ENCODE peak calls at places on chromosomes 7 and 10, in eight cellular contexts. H, U, C, L, G, X, I and S are unnamed samples.

GRCh38 chr10:3471927-3472704 is 299.5 kb upstream of the PITRM1 start:
- DNase-seq in G (peak), H (no peak), X (no peak), C (no peak), L (no peak), U (no peak), I (peak), S (no peak)

GRCh38 chr7:159034988-159035387 is 109.7 kb downstream of the VIPR2 start:
- DNase-seq in H (no peak), C (no peak), I (no peak), G (no peak), X (peak), U (no peak), L (no peak), S (peak)

GRCh38 chr7:94417921-94418320 is 23.2 kb downstream of the COL1A2 start:
- DNase-seq in I (no peak), H (no peak), L (no peak), C (no peak), X (no peak), U (no peak), G (no peak), S (no peak)

GRCh38 chr10:3866347-3866746 is 81.3 kb upstream of the KLF6 start:
- DNase-seq in X (no peak), I (no peak), H (no peak), G (no peak), L (no peak), C (no peak), U (no peak), S (no peak)

GRCh38 chr10:30835146-30835545 is 196.5 kb downstream of the ZNF438 start:
- DNase-seq in X (no peak), C (no peak), H (no peak), L (no peak), I (no peak), U (no peak), G (no peak), S (no peak)

GRCh38 chr7:84647797-84648762 is 453.5 kb upstream of the SEMA3A start:
- DNase-seq in L (no peak), U (no peak), G (no peak), C (no peak), H (peak), I (no peak), X (no peak), S (no peak)

GRCh38 chr10:130726996-130727725 is 584.4 kb downstream of the TCERG1L start:
- DNase-seq in C (no peak), X (no peak), L (no peak), U (peak), I (no peak), G (no peak), H (no peak), S (no peak)

GRCh38 chr10:131043039-131043691 is 268.4 kb downstream of the TCERG1L start:
- DNase-seq in L (no peak), H (no peak), G (no peak), C (no peak), X (no peak), I (no peak), U (no peak), S (no peak)

GRCh38 chr7:40680657-40681056 is 545.9 kb downstream of the SUGCT start:
- DNase-seq in C (no peak), L (peak), H (no peak), G (peak), X (no peak), I (no peak), U (no peak), S (no peak)

GRCh38 chr7:43905209-43905946 is 1.0 kb downstream of the URGCP start:
- DNase-seq in C (peak), H (no peak), I (peak), L (no peak), X (peak), U (no peak), G (peak), S (peak)

GRCh38 chr7:73899731-73900142 is 38.8 kb downstream of the TMEM270 start:
- DNase-seq in I (peak), L (no peak), G (no peak), H (peak), X (no peak), U (no peak), C (peak), S (peak)

GRCh38 chr7:69691734-69692133 is 93.5 kb downstream of the AUTS2 start:
- DNase-seq in H (no peak), G (no peak), I (no peak), U (no peak), L (no peak), C (no peak), X (no peak), S (no peak)

GRCh38 chr7:131692131-131692960 is 135.9 kb upstream of the PODXL start:
- DNase-seq in U (peak), G (peak), C (peak), H (peak), L (peak), X (peak), I (peak), S (peak)

GRCh38 chr7:55550010-55550409 is 22.3 kb downstream of the VOPP1 start:
- DNase-seq in U (no peak), H (no peak), L (no peak), C (peak), X (no peak), I (peak), G (peak), S (no peak)
- TF ChIP-seq CTCF in U (peak), H (no peak), L (no peak), C (peak), X (peak), I (peak), G (peak), S (no peak)

GRCh38 chr10:20853276-20853675 is 43.8 kb downstream of the NEBL start:
- DNase-seq in I (no peak), U (no peak), H (no peak), L (no peak), X (no peak), C (no peak), G (no peak), S (no peak)

GRCh38 chr10:20856484-20856883 is 40.6 kb downstream of the NEBL start:
- DNase-seq in I (no peak), L (no peak), G (no peak), H (no peak), U (no peak), C (no peak), X (no peak), S (no peak)

GRCh38 chr10:20863008-20863407 is 34.1 kb downstream of the NEBL start:
- DNase-seq in C (no peak), I (no peak), L (no peak), G (no peak), X (no peak), U (no peak), H (no peak), S (no peak)

GRCh38 chr10:20855398-20856038 is 41.6 kb downstream of the NEBL start:
- DNase-seq in I (no peak), H (peak), X (no peak), G (no peak), U (no peak), C (no peak), L (no peak), S (no peak)

DNA sequence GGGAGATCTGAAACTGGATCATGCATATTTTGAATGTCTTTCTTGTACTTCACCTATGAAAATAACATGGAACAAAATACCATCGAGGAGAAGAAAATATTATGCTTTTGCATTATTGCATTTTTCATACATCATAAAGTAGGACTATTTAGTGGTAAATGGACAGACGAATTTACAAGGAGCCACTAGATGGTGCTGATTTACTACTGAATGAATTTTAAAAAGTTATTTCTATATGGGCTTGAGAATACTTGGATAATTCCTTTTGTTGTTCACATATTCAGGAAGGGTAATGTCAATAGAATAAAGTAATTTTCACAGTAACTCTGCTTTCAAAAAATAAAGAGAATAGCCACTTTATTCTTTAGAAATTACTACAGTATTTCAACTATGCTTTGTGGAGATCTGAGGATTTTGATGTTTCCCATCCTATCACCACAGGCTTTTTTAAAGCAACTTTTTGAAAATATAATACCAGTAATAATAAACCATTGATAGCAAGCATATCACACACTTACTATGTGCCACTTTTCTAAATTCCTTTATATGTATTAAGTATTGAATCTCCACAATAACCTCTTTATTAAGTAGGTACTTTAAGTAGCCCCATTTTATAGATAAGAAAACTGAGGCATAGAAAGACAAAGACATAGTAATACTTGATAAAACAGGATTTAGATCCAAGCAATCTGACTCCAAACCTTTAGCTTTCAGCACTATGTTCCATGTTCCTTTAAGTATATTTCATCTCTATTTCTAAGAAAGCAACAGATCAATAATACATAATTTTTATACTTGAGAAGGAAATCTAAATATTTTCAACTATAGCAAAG is 38.6 kb downstream of the NEBL start:
- DNase-seq in G (no peak), C (no peak), L (no peak), X (no peak), H (peak), I (no peak), U (no peak), S (no peak)
- TF ChIP-seq CTCF in G (no peak), C (peak), L (peak), X (peak), H (peak), I (peak), U (peak), S (peak)

DNA sequence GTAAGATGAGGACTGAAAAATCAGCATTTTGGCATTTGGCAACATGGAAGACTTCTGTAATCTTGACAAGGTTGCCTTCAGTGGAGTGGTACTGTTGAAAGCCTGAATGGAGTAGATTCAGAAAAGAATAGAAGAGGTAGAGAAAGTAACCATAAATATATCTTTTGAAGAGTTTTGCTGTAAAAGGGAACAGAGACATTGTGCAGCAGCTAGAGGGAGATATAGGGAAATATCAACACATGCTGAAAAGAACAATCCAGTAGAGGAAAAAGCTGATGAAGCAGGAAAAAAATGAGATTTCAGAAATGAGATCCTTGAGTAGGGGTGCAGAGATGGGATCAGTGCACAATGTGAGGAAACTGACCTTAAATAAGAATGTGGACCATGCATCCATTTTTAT is 60.0 kb downstream of the RAPGEF5 start:
- DNase-seq in H (no peak), U (no peak), G (no peak), X (no peak), C (no peak), I (no peak), L (no peak), S (no peak)
- TF ChIP-seq CTCF in H (peak), U (no peak), G (no peak), X (peak), C (no peak), I (peak), L (peak), S (no peak)

DNA sequence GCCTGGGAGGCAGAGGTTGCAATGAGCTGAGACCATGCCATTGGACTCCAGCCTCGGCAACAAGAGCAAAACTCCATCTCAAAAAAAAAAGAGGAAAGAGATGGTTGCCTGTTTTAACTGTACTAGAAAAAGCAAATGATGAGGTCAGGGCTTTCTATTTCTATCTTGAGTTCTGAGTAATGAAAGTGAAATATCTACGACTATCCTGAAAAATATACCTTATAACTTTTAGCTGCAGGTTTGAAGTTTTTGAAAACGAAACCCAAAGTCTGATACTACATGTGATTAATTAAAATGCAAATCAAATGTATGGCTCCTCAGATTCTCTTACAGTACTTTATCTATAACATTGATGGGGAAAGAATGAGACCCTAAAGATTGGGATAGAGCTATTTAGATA is 636.2 kb upstream of the LRRN3 start:
- DNase-seq in I (no peak), C (no peak), H (no peak), L (peak), G (no peak), U (no peak), X (no peak), S (no peak)
- TF ChIP-seq CTCF in I (no peak), C (no peak), H (no peak), L (no peak), G (no peak), U (no peak), X (no peak), S (no peak)